ENCODE peak calls at places on chromosomes 3 and 15, in five cellular contexts. Q is heart right ventricle, W is tibial nerve, S is iPS DF 6.9, H is ovary. V is an unnamed sample.

GRCh38 chr3:98573231-98573728 is 20.1 kb downstream of the CPOX start:
- DNase-seq in H (no peak), S (no peak), W (no peak), Q (no peak), V (no peak)

GRCh38 chr15:74961616-74962015 is 5.0 kb upstream of the RPP25 start:
- DNase-seq in W (no peak), Q (no peak), H (no peak), S (no peak), V (no peak)

GRCh38 chr3:155465664-155466063 is 172.2 kb upstream of the STRIT1 start:
- DNase-seq in W (no peak), S (no peak), H (no peak), Q (no peak), V (no peak)

GRCh38 chr15:30043211-30043655 is 39.5 kb upstream of the GOLGA8J start:
- DNase-seq in W (no peak), S (no peak), H (no peak), Q (no peak), V (no peak)

GRCh38 chr15:45230246-45230965 is 21.6 kb upstream of the SLC28A2 start:
- DNase-seq in Q (no peak), H (no peak), W (no peak), S (no peak), V (no peak)

GRCh38 chr3:111284485-111285187 is 213.0 kb downstream of the NECTIN3 start:
- DNase-seq in W (no peak), Q (no peak), H (no peak), S (no peak), V (no peak)

GRCh38 chr15:51331141-51331540 is 7.3 kb downstream of the CYP19A1 start:
- DNase-seq in H (no peak), W (no peak), S (no peak), Q (no peak), V (no peak)

GRCh38 chr15:61656391-61656790 is 403.9 kb downstream of the VPS13C start:
- DNase-seq in W (no peak), Q (no peak), H (no peak), S (no peak), V (no peak)

GRCh38 chr3:171874251-171874679 is 31.1 kb downstream of the TMEM212 start:
- DNase-seq in Q (no peak), S (no peak), H (no peak), W (no peak), V (no peak)

GRCh38 chr3:170419301-170420087 is 826 bp downstream of the CLDN11 start:
- DNase-seq in S (no peak), H (peak), Q (peak), W (no peak), V (no peak)

GRCh38 chr15:81029416-81030367 is 29.0 kb downstream of the TLNRD1 start:
- DNase-seq in H (no peak), S (no peak), W (no peak), Q (no peak), V (no peak)

GRCh38 chr3:36548712-36549111 is 168.4 kb downstream of the STAC start:
- DNase-seq in S (no peak), W (no peak), Q (no peak), H (no peak), V (no peak)

GRCh38 chr15:73809728-73810501 is 56.8 kb upstream of the INSYN1 start:
- DNase-seq in Q (peak), W (no peak), S (no peak), H (no peak), V (no peak)

GRCh38 chr3:3109407-3110298 is 521 bp downstream of the IL5RA start:
- DNase-seq in S (no peak), W (no peak), Q (no peak), H (no peak), V (no peak)
- H3K4me3 ChIP-seq in S (no peak), W (no peak), Q (peak), H (no peak), V (no peak)

GRCh38 chr3:20316238-20316637 is 130.2 kb upstream of the SGO1 start:
- DNase-seq in S (no peak), Q (no peak), W (no peak), H (no peak), V (no peak)
- H3K27ac ChIP-seq in S (no peak), Q (no peak), W (no peak), H (no peak), V (no peak)

GRCh38 chr3:50316657-50317242 is 5.8 kb downstream of the HYAL2 start:
- DNase-seq in Q (no peak), W (no peak), H (no peak), S (no peak), V (peak)
- H3K4me3 ChIP-seq in Q (no peak), W (no peak), H (no peak), S (no peak), V (no peak)

DNA sequence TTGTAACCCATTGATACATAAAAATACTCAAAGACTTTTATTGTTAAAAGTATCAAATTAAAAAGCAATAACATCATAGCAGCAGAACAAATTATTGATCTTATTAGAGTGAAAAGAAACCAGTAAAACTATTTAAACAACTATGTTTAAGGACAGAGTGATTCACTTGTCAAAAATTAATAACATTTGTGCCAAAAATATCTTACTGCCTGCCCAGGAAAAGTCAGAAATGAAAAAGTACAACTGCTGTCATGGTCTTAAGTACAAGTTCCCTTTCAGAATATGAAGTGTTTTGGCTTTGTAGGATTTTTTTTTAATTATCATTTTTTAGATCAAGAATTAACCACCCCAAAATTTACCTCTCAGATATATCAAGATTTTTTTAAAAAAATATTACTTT is 3.4 kb downstream of the IFT57 start:
- DNase-seq in Q (no peak), W (no peak), S (no peak), H (no peak), V (no peak)
- H3K27ac ChIP-seq in Q (no peak), W (no peak), S (no peak), H (no peak), V (no peak)

GRCh38 chr3:55169608-55170010 is 241.8 kb upstream of the LRTM1 start:
- DNase-seq in W (no peak), H (no peak), Q (no peak), S (no peak), V (no peak)
- H3K4me3 ChIP-seq in W (no peak), H (no peak), Q (no peak), S (no peak), V (no peak)

DNA sequence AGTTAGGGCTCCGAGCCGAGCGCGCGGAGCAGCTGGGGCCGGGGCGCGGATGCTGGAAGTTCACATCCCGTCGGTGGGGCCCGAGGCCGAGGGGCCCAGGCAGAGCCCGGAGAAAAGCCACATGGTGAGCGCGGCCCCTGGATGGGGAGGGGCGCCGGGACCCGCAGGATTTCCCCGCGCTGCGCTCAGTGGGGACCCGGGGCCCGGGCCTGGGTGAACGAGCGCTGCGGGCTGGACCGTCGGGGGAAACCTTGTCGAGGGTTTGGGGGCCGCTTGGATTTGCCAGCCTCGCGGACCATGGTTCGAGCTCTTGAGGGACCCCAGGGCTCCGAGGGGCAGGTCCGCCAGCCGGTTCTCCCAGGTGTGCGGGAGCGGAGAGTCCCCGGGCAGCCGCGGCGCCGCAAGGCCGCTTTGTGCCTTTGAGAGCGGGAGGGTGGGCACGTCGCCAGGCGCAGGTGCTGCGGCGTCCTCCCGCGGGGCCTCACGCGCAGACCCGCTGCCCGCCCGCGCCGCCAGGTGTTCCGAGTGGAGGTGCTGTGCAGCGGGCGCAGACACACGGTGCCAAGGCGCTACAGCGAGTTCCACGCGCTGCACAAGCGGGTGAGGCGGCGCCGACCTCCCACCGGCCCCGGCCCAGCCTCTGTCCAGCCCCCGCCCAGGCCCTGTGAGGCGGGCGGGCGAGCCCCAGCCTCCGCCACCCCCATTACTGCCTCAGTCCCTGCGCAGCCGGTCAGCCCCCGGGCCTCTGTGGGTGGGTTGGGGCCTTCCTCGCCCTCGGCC is at the start of gene SNX22:
- DNase-seq in W (no peak), S (no peak), H (peak), Q (no peak), V (no peak)
- H3K27ac ChIP-seq in W (no peak), S (no peak), H (no peak), Q (no peak), V (no peak)

DNA sequence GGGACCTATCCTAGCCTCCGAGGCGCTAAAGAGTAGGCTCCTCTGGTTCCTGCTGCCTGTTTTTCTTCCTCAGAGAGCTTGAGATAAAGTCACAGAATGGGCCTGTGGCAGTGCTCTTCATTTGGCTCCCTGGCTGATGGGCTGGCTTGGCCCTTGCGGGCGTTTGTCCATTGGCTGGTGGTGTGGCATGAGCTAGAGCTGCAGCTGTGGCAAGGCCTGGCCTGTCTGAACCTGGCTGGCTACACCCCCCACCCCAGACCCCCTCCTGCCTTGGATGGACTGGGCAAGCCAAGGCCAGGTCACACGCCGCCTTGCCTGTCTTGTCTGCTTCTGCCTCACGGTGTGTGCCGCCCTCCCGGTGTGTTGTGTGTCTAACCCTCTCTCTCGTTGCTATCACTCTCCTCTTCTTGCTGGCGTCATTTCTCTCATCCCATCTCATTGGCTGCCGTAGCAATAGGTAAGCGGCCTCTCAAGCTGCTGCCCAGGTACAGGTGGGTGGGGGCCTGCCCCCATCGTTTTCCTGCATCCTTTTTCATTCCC is 3.2 kb downstream of the AP2M1 start:
- DNase-seq in H (no peak), W (no peak), S (no peak), Q (no peak), V (no peak)
- H3K4me3 ChIP-seq in H (no peak), W (no peak), S (no peak), Q (no peak), V (no peak)

GRCh38 chr3:55637906-55638635 is 151.0 kb upstream of the WNT5A start:
- DNase-seq in W (no peak), S (no peak), H (no peak), Q (no peak), V (no peak)

GRCh38 chr3:55639143-55639542 is 152.0 kb upstream of the WNT5A start:
- DNase-seq in S (no peak), H (no peak), Q (no peak), W (no peak), V (no peak)

GRCh38 chr3:55634345-55634744 is 147.2 kb upstream of the WNT5A start:
- DNase-seq in W (no peak), H (no peak), Q (no peak), S (no peak), V (no peak)

GRCh38 chr3:55633333-55633732 is 146.2 kb upstream of the WNT5A start:
- DNase-seq in H (no peak), W (no peak), S (no peak), Q (no peak), V (no peak)

GRCh38 chr3:55636300-55637195 is 149.4 kb upstream of the WNT5A start:
- DNase-seq in H (no peak), Q (no peak), S (no peak), W (no peak), V (no peak)
- H3K27ac ChIP-seq in H (no peak), Q (no peak), S (no peak), W (no peak), V (no peak)

V was measured in lung.